ENCODE peak calls at places on chromosomes 13 and 19, in seven cellular contexts. N is esophagus squamous epithelium, A is choroid plexus epithelial cell, K is prostate gland, R is AG04450, L is mammary epithelial cell, T is uterus. V is an unnamed sample.

GRCh38 chr13:41774605-41775218 is 186.2 kb downstream of the VWA8 start:
- DNase-seq in T (no peak), N (no peak), R (no peak), L (no peak), A (no peak), K (no peak), V (no peak)

GRCh38 chr19:48183356-48183755 is 12.9 kb downstream of the ZSWIM9 start:
- DNase-seq in K (no peak), N (no peak), T (no peak), A (no peak), L (no peak), R (no peak), V (no peak)

GRCh38 chr13:40193290-40194203 is 472.9 kb downstream of the FOXO1 start:
- DNase-seq in K (no peak), R (no peak), N (no peak), A (no peak), T (peak; percentile 58), L (no peak), V (no peak)

GRCh38 chr19:41974652-41975051 is 15.5 kb upstream of the RABAC1 start:
- DNase-seq in A (no peak), T (no peak), L (no peak), N (no peak), K (no peak), R (no peak), V (no peak)

GRCh38 chr19:40627486-40628279 is 26.5 kb downstream of the LTBP4 start:
- DNase-seq in R (no peak), N (no peak), T (no peak), A (no peak), L (no peak), K (no peak), V (no peak)

GRCh38 chr19:43651758-43652545 is 12.3 kb upstream of the CADM4 start:
- DNase-seq in A (peak; percentile 84), K (peak; percentile 68), L (no peak), R (peak; percentile 27), N (no peak), T (peak; percentile 42), V (peak; percentile 67)

GRCh38 chr13:32001392-32001768 is 30.2 kb upstream of the FRY start:
- DNase-seq in L (peak; percentile 44), K (no peak), T (no peak), A (peak; percentile 73), R (no peak), N (no peak), V (peak; percentile 72)

GRCh38 chr13:33351324-33351723 is 65.8 kb upstream of the STARD13 start:
- DNase-seq in A (peak; percentile 83), K (no peak), L (no peak), N (no peak), R (no peak), T (no peak), V (peak; percentile 51)

GRCh38 chr19:28150129-28150528 is 1062.8 kb downstream of the UQCRFS1 start:
- DNase-seq in T (no peak), R (no peak), A (no peak), K (no peak), L (no peak), N (no peak), V (no peak)

GRCh38 chr13:106350208-106350607 is 185.3 kb downstream of the EFNB2 start:
- DNase-seq in T (no peak), K (no peak), R (no peak), N (no peak), A (no peak), L (no peak), V (no peak)

GRCh38 chr19:5949792-5950305 is 28.1 kb downstream of the RANBP3 start:
- DNase-seq in R (no peak), L (no peak), A (no peak), K (no peak), T (no peak), N (no peak), V (no peak)

GRCh38 chr13:41224113-41225110 is 30.0 kb upstream of the KBTBD7 start:
- DNase-seq in T (no peak), L (peak; percentile 56), K (no peak), N (no peak), R (peak; percentile 44), A (peak; percentile 79), V (peak; percentile 53)

GRCh38 chr19:13241321-13242104 is 91.3 kb downstream of the IER2 start:
- DNase-seq in A (no peak), T (no peak), N (no peak), L (peak; percentile 9), K (no peak), R (no peak), V (no peak)

GRCh38 chr13:98448642-98448928 is 128.3 kb downstream of the STK24 start:
- DNase-seq in A (no peak), R (no peak), K (no peak), L (no peak), T (no peak), N (no peak), V (no peak)
- H3K4me3 ChIP-seq in A (no peak overlapping the region), R (no peak overlapping the region), K (no peak overlapping the region), L (no peak overlapping the region), T (no peak overlapping the region), N (no peak overlapping the region), V (no peak overlapping the region)

DNA sequence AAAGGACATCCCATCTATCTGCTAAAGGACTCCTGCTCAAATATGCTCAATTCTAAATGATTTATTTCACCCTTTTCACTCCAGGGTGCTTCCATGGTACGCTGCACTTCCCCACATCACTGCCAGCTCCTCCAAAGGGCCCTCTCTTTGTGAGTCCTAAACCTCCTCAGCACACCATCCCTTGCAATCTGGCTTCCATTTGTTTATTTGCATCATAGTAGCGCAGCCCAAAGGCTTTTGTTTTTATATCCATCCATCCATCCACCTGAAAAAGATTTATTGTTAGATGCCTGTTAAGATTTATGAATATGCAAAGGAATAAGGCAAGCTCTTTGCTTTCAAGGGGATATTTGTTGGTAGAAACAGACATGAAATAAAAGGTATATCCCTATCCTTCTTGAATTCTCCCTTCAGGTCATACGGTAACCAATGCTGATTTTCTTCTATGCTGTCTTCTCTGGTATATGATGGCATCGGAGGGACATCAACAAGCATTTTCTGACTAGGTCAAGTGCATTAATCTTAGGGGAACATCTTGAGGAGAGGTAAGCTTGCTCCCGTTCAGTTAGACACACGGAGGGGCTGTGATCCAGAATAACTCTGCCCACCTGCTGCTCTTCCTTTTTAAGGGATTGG is 397.6 kb downstream of the LIG4 start:
- DNase-seq in K (no peak), T (no peak), L (no peak), N (no peak), R (no peak), A (no peak), V (no peak)
- TF ChIP-seq CTCF in K (no peak), T (no peak), L (no peak), N (no peak), R (no peak), A (no peak), V (no peak)

GRCh38 chr13:30306762-30307193 is 573 bp downstream of the KATNAL1 start:
- DNase-seq in R (peak; percentile 78), A (peak; percentile 95), T (peak; percentile 94), L (peak; percentile 87), N (peak; percentile 39), K (peak; percentile 93), V (peak; percentile 91)

GRCh38 chr13:30307966-30308290 is 577 bp upstream of the KATNAL1 start:
- DNase-seq in N (no peak), L (no peak), K (no peak), A (no peak), R (no peak), T (no peak), V (no peak)

GRCh38 chr13:30307194-30307965 is at the start of gene KATNAL1:
- DNase-seq in T (peak; percentile 83), N (peak; percentile 10), L (no peak), K (peak; percentile 61), A (peak; percentile 76), R (no peak), V (peak; percentile 67)

GRCh38 chr13:30305456-30305855 is 1.9 kb downstream of the KATNAL1 start:
- DNase-seq in L (no peak), A (no peak), R (no peak), N (no peak), K (no peak), T (no peak), V (no peak)

DNA sequence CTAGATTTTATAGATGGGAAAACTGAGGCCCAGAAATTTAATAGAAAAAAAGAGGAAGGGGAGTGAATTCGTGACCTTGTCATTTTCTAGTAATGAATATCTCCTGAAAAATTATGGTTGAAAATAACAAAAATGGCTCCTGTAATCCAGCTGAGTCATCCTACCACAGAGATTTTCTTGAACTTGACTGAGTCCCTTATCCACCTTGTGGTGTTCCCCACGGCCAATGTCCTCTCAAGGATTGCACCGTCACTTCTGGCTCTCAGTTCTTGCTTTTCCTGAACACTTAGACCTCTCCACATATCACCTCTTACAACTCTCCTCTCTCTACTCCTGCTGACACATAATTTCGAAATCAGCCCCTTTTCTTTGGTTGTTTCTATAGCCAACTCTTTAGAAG is 1.2 kb upstream of the KATNAL1 start:
- DNase-seq in L (no peak), R (no peak), A (peak; percentile 66), T (no peak), K (no peak), N (no peak), V (peak; percentile 39)
- H3K4me3 ChIP-seq in L (no peak overlapping the region), R (no peak overlapping the region), A (no peak overlapping the region), T (no peak overlapping the region), K (no peak overlapping the region), N (no peak overlapping the region), V (no peak overlapping the region)

DNA sequence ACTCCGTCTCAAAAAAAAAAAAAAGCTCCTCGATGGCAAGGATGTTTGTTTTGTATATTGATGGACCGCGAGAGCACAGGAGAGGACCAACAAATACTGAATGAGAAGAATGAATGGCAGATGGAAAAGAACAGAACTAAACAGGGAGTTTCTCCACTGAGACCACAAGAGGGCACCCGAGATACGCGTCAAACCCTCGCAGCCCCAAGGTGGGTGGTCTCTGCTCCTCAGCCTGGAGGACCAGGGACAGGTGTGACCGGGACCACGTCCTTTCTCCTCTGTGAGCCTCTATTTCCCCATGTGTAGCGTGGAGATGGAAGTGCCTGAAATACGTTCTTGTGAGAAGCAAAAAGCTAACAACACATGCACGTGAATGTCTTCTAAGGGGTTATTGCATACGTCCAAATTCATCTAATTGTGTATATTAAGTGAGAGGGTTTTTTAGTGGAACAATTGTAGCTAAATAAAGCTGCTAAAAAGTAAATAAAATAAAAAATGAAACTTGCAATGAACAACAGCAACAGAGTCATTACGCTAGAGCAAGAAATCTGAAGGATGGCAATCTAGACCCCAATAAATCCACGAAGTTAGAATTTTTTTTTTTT is 8.3 kb upstream of the CDC42EP5 start:
- DNase-seq in R (no peak), A (peak; percentile 54), T (no peak), L (peak; percentile 22), N (no peak), K (no peak), V (peak; percentile 49)
- TF ChIP-seq CTCF in R (peak; percentile 79), A (peak; percentile 84), T (peak; percentile 20), L (peak; percentile 52), N (peak; percentile 66), K (peak; percentile 42), V (peak; percentile 79)

GRCh38 chr19:38386968-38387549 is 775 bp downstream of the GGN start:
- DNase-seq in A (no peak), N (no peak), L (no peak), K (no peak), R (no peak), T (no peak), V (no peak)

GRCh38 chr19:38385057-38385803 is 2.6 kb downstream of the GGN start:
- DNase-seq in R (no peak), K (no peak), T (no peak), L (no peak), N (no peak), A (no peak), V (no peak)

GRCh38 chr19:38387550-38388309 is at the start of gene GGN:
- DNase-seq in N (peak; percentile 35), A (peak; percentile 91), T (peak; percentile 84), R (peak; percentile 87), K (peak; percentile 81), L (peak; percentile 87), V (peak; percentile 97)

GRCh38 chr19:38385804-38386257 is 2.0 kb downstream of the GGN start:
- DNase-seq in A (no peak), K (no peak), N (no peak), R (no peak), T (no peak), L (no peak), V (no peak)

GRCh38 chr19:38386300-38386967 is 1.4 kb downstream of the GGN start:
- DNase-seq in R (no peak), N (no peak), K (no peak), L (no peak), T (no peak), A (no peak), V (no peak)
- H3K4me3 ChIP-seq in R (no peak overlapping the region), N (peak overlapping the region; percentile 69), K (no peak overlapping the region), L (no peak overlapping the region), T (no peak overlapping the region), A (no peak overlapping the region), V (no peak overlapping the region)

V was measured in fibroblast of villous mesenchyme.